ENCODE peak calls at places on chromosome 17, in six cellular contexts. E is cardiac muscle cell, W is neuronal stem cell, N is right cardiac atrium, U is heart right ventricle, L is upper lobe of right lung. I is an unnamed sample.

GRCh38 chr17:1452836-1453235 is 3.2 kb downstream of the CRK start:
- DNase-seq in L (no peak), W (no peak), U (no peak), N (no peak), E (no peak), I (no peak)

GRCh38 chr17:13563916-13564315 is 37.8 kb downstream of the HS3ST3A1 start:
- DNase-seq in U (no peak), E (peak; percentile 41), N (no peak), W (no peak), L (no peak), I (no peak)

GRCh38 chr17:15121426-15121825 is 143.7 kb downstream of the PMP22 start:
- DNase-seq in E (no peak), N (no peak), U (no peak), L (no peak), W (no peak), I (peak; percentile 15)

GRCh38 chr17:73600103-73600871 is 44.0 kb downstream of the SDK2 start:
- DNase-seq in L (no peak), E (peak; percentile 13), N (peak; percentile 51), U (no peak), W (no peak), I (no peak)

GRCh38 chr17:11996722-11997146 is 541 bp downstream of the ZNF18 start:
- DNase-seq in W (no peak), U (peak; percentile 40), L (no peak), N (no peak), E (peak; percentile 37), I (peak; percentile 49)

GRCh38 chr17:61223725-61224124 is 175.9 kb upstream of the TBX2 start:
- DNase-seq in U (no peak), N (no peak), E (no peak), L (no peak), W (no peak), I (no peak)

GRCh38 chr17:33929181-33929724 is 325.8 kb upstream of the CCL2 start:
- DNase-seq in N (no peak), U (no peak), W (peak; percentile 14), L (no peak), E (no peak), I (no peak)

GRCh38 chr17:34366529-34367107 is 3.6 kb upstream of the CCL1 start:
- DNase-seq in N (no peak), E (no peak), L (no peak), U (no peak), W (no peak), I (no peak)

GRCh38 chr17:4249452-4250029 is 14.2 kb downstream of the ANKFY1 start:
- DNase-seq in N (no peak), W (peak; percentile 8), E (peak; percentile 67), L (no peak), U (no peak), I (peak; percentile 57)

GRCh38 chr17:48048321-48049140 is at the start of gene NFE2L1:
- DNase-seq in U (peak; percentile 93), N (peak; percentile 97), W (no peak), E (peak; percentile 95), L (peak; percentile 96), I (peak; percentile 93)

GRCh38 chr17:18321309-18321708 is 6.2 kb downstream of the SMCR8 start:
- DNase-seq in N (no peak), L (no peak), W (no peak), U (no peak), E (peak; percentile 43), I (no peak)
- H3K4me1 ChIP-seq in N (peaks cover 10% of the 10 kb centered on the region), L (peaks cover 45% of the 10 kb centered on the region), W (peaks cover 4% of the 10 kb centered on the region), U (peaks cover 46% of the 10 kb centered on the region), E (peaks cover 3% of the 10 kb centered on the region), I (peaks cover 37% of the 10 kb centered on the region)

GRCh38 chr17:78387982-78388941 is 9.8 kb downstream of the PGS1 start:
- DNase-seq in E (peak; percentile 68), U (peak; percentile 65), N (peak; percentile 62), W (no peak), L (no peak), I (no peak)

GRCh38 chr17:78381601-78382168 is 3.2 kb downstream of the PGS1 start:
- DNase-seq in N (no peak), L (no peak), U (no peak), E (no peak), W (no peak), I (no peak)

GRCh38 chr17:78380370-78380769 is 1.9 kb downstream of the PGS1 start:
- DNase-seq in U (no peak), W (no peak), N (no peak), E (no peak), L (no peak), I (no peak)

GRCh38 chr17:78383725-78384471 is 5.4 kb downstream of the PGS1 start:
- DNase-seq in L (peak; percentile 90), W (no peak), U (peak; percentile 75), N (peak; percentile 89), E (peak; percentile 98), I (peak; percentile 74)

DNA sequence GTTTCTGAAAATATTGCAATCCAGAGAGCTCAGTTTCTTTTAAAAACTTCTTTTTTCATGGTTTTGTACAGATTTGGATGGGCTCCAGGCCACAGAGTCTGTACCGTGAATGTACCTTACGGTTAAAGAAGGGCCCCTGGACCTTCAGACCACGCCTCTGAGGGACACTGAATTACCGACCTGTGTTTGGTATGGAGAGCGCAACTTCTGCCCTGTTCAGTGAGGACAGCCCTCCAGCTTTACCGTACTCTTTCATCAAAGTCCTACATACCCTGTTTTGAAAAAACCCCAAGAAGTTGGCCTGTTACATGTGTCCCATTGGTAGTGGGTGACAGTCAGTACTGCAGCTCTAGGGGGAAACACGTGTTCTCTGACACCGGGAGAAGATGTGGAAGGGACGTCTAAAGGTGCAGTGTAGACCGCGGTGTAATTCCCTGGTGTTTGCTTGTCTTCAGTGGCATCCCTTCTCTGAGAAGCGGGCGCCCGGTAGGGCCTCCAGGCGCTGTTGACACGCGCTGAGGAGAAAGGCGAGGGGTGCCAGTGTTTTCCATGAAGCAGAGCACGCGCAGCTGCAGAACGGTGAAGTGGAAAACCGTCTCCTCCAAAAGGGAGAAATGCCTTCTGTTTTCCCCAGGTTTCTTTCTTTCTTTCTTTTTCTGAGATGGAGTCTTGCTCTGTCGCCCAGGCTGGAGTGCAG is 6.2 kb downstream of the PGS1 start:
- DNase-seq in E (no peak), W (no peak), U (no peak), L (no peak), N (peak; percentile 25), I (no peak)
- H3K4me1 ChIP-seq in E (peaks cover 15% of the 10 kb centered on the region), W (peaks cover 19% of the 10 kb centered on the region), U (peaks cover 99% of the 10 kb centered on the region), L (peaks cover 99% of the 10 kb centered on the region), N (peaks cover 11% of the 10 kb centered on the region), I (peaks cover 23% of the 10 kb centered on the region)

DNA sequence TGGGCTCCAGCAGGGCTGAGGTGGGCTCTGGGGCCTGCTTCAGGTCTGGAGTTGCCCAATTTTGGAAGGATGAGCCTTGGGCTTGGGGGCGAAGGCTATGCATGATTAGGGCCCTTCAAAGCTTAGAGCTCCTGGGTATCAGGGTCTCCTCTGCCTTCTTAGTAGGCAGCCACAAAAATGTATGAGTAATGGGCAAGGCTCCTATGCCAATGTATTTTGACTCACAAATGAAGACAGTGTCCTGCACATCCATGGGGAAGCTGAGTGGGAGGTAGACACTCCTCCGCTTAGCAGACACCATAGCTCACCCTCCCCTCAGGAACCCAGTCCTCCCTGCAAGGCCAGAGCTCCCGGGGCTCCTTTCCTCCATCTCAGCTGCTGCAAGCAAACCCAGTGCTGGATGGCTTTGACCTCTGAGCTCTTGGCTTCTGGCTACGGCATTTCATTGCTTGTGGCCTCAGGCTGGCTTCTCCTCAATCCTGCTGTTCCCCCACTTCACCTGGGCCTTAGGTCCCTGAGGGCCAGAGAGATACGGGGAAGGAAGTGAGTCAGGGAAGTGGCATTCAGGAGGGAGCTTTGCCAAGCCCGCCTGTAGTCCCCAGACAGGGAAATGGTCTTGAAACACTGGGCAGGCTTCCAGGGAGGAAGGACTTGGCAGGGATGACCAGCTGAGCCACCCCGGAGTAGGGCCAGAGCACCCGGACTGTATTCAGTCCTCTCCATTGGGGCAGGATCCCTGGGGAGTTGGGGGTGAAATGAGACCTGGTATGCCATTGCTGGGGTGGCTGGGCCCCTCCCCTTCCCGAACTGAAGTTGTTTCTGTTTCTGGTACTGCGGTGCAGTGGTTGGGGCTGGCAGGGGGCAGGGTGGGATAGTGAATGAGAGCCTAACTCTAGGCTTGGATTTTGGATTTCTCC is 4.4 kb downstream of the ABCC3 start:
- DNase-seq in N (peak; percentile 94), L (peak; percentile 93), E (peak; percentile 99), W (no peak), U (peak; percentile 90), I (peak; percentile 85)
- H3K4me1 ChIP-seq in N (peaks cover 12% of the 10 kb centered on the region), L (peaks cover 46% of the 10 kb centered on the region), E (no peaks in the 10 kb centered on the region), W (peaks cover 6% of the 10 kb centered on the region), U (peaks cover 44% of the 10 kb centered on the region), I (peaks cover 62% of the 10 kb centered on the region)

GRCh38 chr17:66337268-66337667 is 34.9 kb downstream of the PRKCA start:
- DNase-seq in L (no peak), W (no peak), E (no peak), N (no peak), U (no peak), I (no peak)

GRCh38 chr17:66339563-66339962 is 37.1 kb downstream of the PRKCA start:
- DNase-seq in L (no peak), U (no peak), N (no peak), W (no peak), E (no peak), I (no peak)

GRCh38 chr17:66337866-66338472 is 35.6 kb downstream of the PRKCA start:
- DNase-seq in W (no peak), L (no peak), U (peak; percentile 11), E (no peak), N (no peak), I (no peak)

GRCh38 chr17:66340720-66341119 is 38.3 kb downstream of the PRKCA start:
- DNase-seq in N (no peak), W (no peak), U (no peak), L (no peak), E (no peak), I (no peak)

GRCh38 chr17:66338937-66339336 is 36.5 kb downstream of the PRKCA start:
- DNase-seq in L (no peak), W (no peak), E (no peak), U (no peak), N (no peak), I (no peak)
- H3K4me1 ChIP-seq in L (peaks cover 15% of the 10 kb centered on the region), W (no peaks in the 10 kb centered on the region), E (peaks cover 35% of the 10 kb centered on the region), U (peaks cover 33% of the 10 kb centered on the region), N (peaks cover 5% of the 10 kb centered on the region), I (peaks cover 7% of the 10 kb centered on the region)